ENCODE peak calls at places on chromosomes 1 and 21, in ten cellular contexts. One of them, this sample, is unnamed.

GRCh38 chr1:146034976-146035469 is 13.5 kb upstream of the HJV start:
- DNase-seq in endodermal cell: peak
- DNase-seq in T follicular helper cell: no peak
- DNase-seq in NCI-H748 treated with DMSO at 0.1 percent for 48 hours: peak
- DNase-seq in GM23248: peak
- DNase-seq in activated gamma-delta T cell treated with anti-CD3 and anti-CD28 coated beads, Interleukin-2, amount 50 U/mL, for 16 hours: no peak
- DNase-seq in occipital lobe: no peak
- DNase-seq in activated CD8-positive, alpha-beta memory T cell treated with anti-CD3 and anti-CD28 coated beads for 1 hour: no peak
- DNase-seq in stimulated activated CD8-positive, alpha-beta memory T cell treated with anti-CD3 and anti-CD28 coated beads, Interleukin-4, amount 100 ng/mL, for 1 hour: no peak
- DNase-seq in NCI-H1694 treated with DMSO at 0.1 percent for 48 hours: no peak
- DNase-seq in this sample: no peak

GRCh38 chr1:201916649-201917249 is 28.1 kb downstream of the SHISA4 start:
- DNase-seq in endodermal cell: no peak
- DNase-seq in T follicular helper cell: no peak
- DNase-seq in NCI-H748 treated with DMSO at 0.1 percent for 48 hours: no peak
- DNase-seq in GM23248: peak
- DNase-seq in activated gamma-delta T cell treated with anti-CD3 and anti-CD28 coated beads, Interleukin-2, amount 50 U/mL, for 16 hours: no peak
- DNase-seq in occipital lobe: no peak
- DNase-seq in activated CD8-positive, alpha-beta memory T cell treated with anti-CD3 and anti-CD28 coated beads for 1 hour: no peak
- DNase-seq in stimulated activated CD8-positive, alpha-beta memory T cell treated with anti-CD3 and anti-CD28 coated beads, Interleukin-4, amount 100 ng/mL, for 1 hour: no peak
- DNase-seq in NCI-H1694 treated with DMSO at 0.1 percent for 48 hours: no peak
- DNase-seq in this sample: no peak

GRCh38 chr1:154219511-154219910 is 1.2 kb upstream of the UBAP2L start:
- DNase-seq in endodermal cell: no peak
- DNase-seq in T follicular helper cell: no peak
- DNase-seq in NCI-H748 treated with DMSO at 0.1 percent for 48 hours: no peak
- DNase-seq in GM23248: peak
- DNase-seq in activated gamma-delta T cell treated with anti-CD3 and anti-CD28 coated beads, Interleukin-2, amount 50 U/mL, for 16 hours: no peak
- DNase-seq in occipital lobe: no peak
- DNase-seq in activated CD8-positive, alpha-beta memory T cell treated with anti-CD3 and anti-CD28 coated beads for 1 hour: no peak
- DNase-seq in stimulated activated CD8-positive, alpha-beta memory T cell treated with anti-CD3 and anti-CD28 coated beads, Interleukin-4, amount 100 ng/mL, for 1 hour: no peak
- DNase-seq in NCI-H1694 treated with DMSO at 0.1 percent for 48 hours: peak
- DNase-seq in this sample: no peak

GRCh38 chr1:81234237-81234636 is 566.5 kb upstream of the ADGRL2 start:
- DNase-seq in endodermal cell: no peak
- DNase-seq in T follicular helper cell: no peak
- DNase-seq in NCI-H748 treated with DMSO at 0.1 percent for 48 hours: no peak
- DNase-seq in GM23248: no peak
- DNase-seq in activated gamma-delta T cell treated with anti-CD3 and anti-CD28 coated beads, Interleukin-2, amount 50 U/mL, for 16 hours: no peak
- DNase-seq in occipital lobe: no peak
- DNase-seq in activated CD8-positive, alpha-beta memory T cell treated with anti-CD3 and anti-CD28 coated beads for 1 hour: no peak
- DNase-seq in stimulated activated CD8-positive, alpha-beta memory T cell treated with anti-CD3 and anti-CD28 coated beads, Interleukin-4, amount 100 ng/mL, for 1 hour: no peak
- DNase-seq in NCI-H1694 treated with DMSO at 0.1 percent for 48 hours: no peak
- DNase-seq in this sample: no peak

GRCh38 chr1:24506706-24507422 is 4.2 kb downstream of the RCAN3 start:
- DNase-seq in endodermal cell: peak
- DNase-seq in T follicular helper cell: no peak
- DNase-seq in NCI-H748 treated with DMSO at 0.1 percent for 48 hours: no peak
- DNase-seq in GM23248: no peak
- DNase-seq in activated gamma-delta T cell treated with anti-CD3 and anti-CD28 coated beads, Interleukin-2, amount 50 U/mL, for 16 hours: no peak
- DNase-seq in occipital lobe: no peak
- DNase-seq in activated CD8-positive, alpha-beta memory T cell treated with anti-CD3 and anti-CD28 coated beads for 1 hour: no peak
- DNase-seq in stimulated activated CD8-positive, alpha-beta memory T cell treated with anti-CD3 and anti-CD28 coated beads, Interleukin-4, amount 100 ng/mL, for 1 hour: no peak
- DNase-seq in NCI-H1694 treated with DMSO at 0.1 percent for 48 hours: no peak
- DNase-seq in this sample: no peak

GRCh38 chr1:7434566-7434965 is 336.5 kb upstream of the VAMP3 start:
- DNase-seq in endodermal cell: no peak
- DNase-seq in T follicular helper cell: no peak
- DNase-seq in NCI-H748 treated with DMSO at 0.1 percent for 48 hours: no peak
- DNase-seq in GM23248: no peak
- DNase-seq in activated gamma-delta T cell treated with anti-CD3 and anti-CD28 coated beads, Interleukin-2, amount 50 U/mL, for 16 hours: no peak
- DNase-seq in occipital lobe: no peak
- DNase-seq in activated CD8-positive, alpha-beta memory T cell treated with anti-CD3 and anti-CD28 coated beads for 1 hour: no peak
- DNase-seq in stimulated activated CD8-positive, alpha-beta memory T cell treated with anti-CD3 and anti-CD28 coated beads, Interleukin-4, amount 100 ng/mL, for 1 hour: no peak
- DNase-seq in NCI-H1694 treated with DMSO at 0.1 percent for 48 hours: no peak
- DNase-seq in this sample: no peak

GRCh38 chr1:201385299-201385891 is 7.9 kb upstream of the TNNT2 start:
- DNase-seq in endodermal cell: peak
- DNase-seq in T follicular helper cell: peak
- DNase-seq in NCI-H748 treated with DMSO at 0.1 percent for 48 hours: peak
- DNase-seq in GM23248: peak
- DNase-seq in activated gamma-delta T cell treated with anti-CD3 and anti-CD28 coated beads, Interleukin-2, amount 50 U/mL, for 16 hours: no peak
- DNase-seq in occipital lobe: no peak
- DNase-seq in activated CD8-positive, alpha-beta memory T cell treated with anti-CD3 and anti-CD28 coated beads for 1 hour: peak
- DNase-seq in stimulated activated CD8-positive, alpha-beta memory T cell treated with anti-CD3 and anti-CD28 coated beads, Interleukin-4, amount 100 ng/mL, for 1 hour: no peak
- DNase-seq in NCI-H1694 treated with DMSO at 0.1 percent for 48 hours: peak
- DNase-seq in this sample: no peak

GRCh38 chr1:52268372-52268771 is 97.6 kb downstream of the CC2D1B start:
- DNase-seq in endodermal cell: peak
- DNase-seq in T follicular helper cell: no peak
- DNase-seq in NCI-H748 treated with DMSO at 0.1 percent for 48 hours: no peak
- DNase-seq in GM23248: peak
- DNase-seq in activated gamma-delta T cell treated with anti-CD3 and anti-CD28 coated beads, Interleukin-2, amount 50 U/mL, for 16 hours: no peak
- DNase-seq in occipital lobe: no peak
- DNase-seq in activated CD8-positive, alpha-beta memory T cell treated with anti-CD3 and anti-CD28 coated beads for 1 hour: no peak
- DNase-seq in stimulated activated CD8-positive, alpha-beta memory T cell treated with anti-CD3 and anti-CD28 coated beads, Interleukin-4, amount 100 ng/mL, for 1 hour: no peak
- DNase-seq in NCI-H1694 treated with DMSO at 0.1 percent for 48 hours: no peak
- DNase-seq in this sample: no peak

GRCh38 chr1:179090522-179090921 is 8.7 kb downstream of the TOR3A start:
- DNase-seq in endodermal cell: no peak
- DNase-seq in T follicular helper cell: no peak
- DNase-seq in NCI-H748 treated with DMSO at 0.1 percent for 48 hours: no peak
- DNase-seq in GM23248: peak
- DNase-seq in activated gamma-delta T cell treated with anti-CD3 and anti-CD28 coated beads, Interleukin-2, amount 50 U/mL, for 16 hours: no peak
- DNase-seq in occipital lobe: no peak
- DNase-seq in activated CD8-positive, alpha-beta memory T cell treated with anti-CD3 and anti-CD28 coated beads for 1 hour: no peak
- DNase-seq in stimulated activated CD8-positive, alpha-beta memory T cell treated with anti-CD3 and anti-CD28 coated beads, Interleukin-4, amount 100 ng/mL, for 1 hour: no peak
- DNase-seq in NCI-H1694 treated with DMSO at 0.1 percent for 48 hours: no peak
- DNase-seq in this sample: no peak

GRCh38 chr1:198156745-198157240 is at the start of gene NEK7:
- DNase-seq in endodermal cell: peak
- DNase-seq in T follicular helper cell: peak
- DNase-seq in NCI-H748 treated with DMSO at 0.1 percent for 48 hours: peak
- DNase-seq in GM23248: peak
- DNase-seq in activated gamma-delta T cell treated with anti-CD3 and anti-CD28 coated beads, Interleukin-2, amount 50 U/mL, for 16 hours: peak
- DNase-seq in occipital lobe: peak
- DNase-seq in activated CD8-positive, alpha-beta memory T cell treated with anti-CD3 and anti-CD28 coated beads for 1 hour: peak
- DNase-seq in stimulated activated CD8-positive, alpha-beta memory T cell treated with anti-CD3 and anti-CD28 coated beads, Interleukin-4, amount 100 ng/mL, for 1 hour: no peak
- DNase-seq in NCI-H1694 treated with DMSO at 0.1 percent for 48 hours: peak
- DNase-seq in this sample: no peak

GRCh38 chr1:100463809-100464424 is 74.0 kb upstream of the GPR88 start:
- DNase-seq in endodermal cell: peak
- DNase-seq in T follicular helper cell: no peak
- DNase-seq in NCI-H748 treated with DMSO at 0.1 percent for 48 hours: peak
- DNase-seq in GM23248: peak
- DNase-seq in activated gamma-delta T cell treated with anti-CD3 and anti-CD28 coated beads, Interleukin-2, amount 50 U/mL, for 16 hours: peak
- DNase-seq in occipital lobe: peak
- DNase-seq in activated CD8-positive, alpha-beta memory T cell treated with anti-CD3 and anti-CD28 coated beads for 1 hour: no peak
- DNase-seq in stimulated activated CD8-positive, alpha-beta memory T cell treated with anti-CD3 and anti-CD28 coated beads, Interleukin-4, amount 100 ng/mL, for 1 hour: no peak
- DNase-seq in NCI-H1694 treated with DMSO at 0.1 percent for 48 hours: peak
- DNase-seq in this sample: no peak

GRCh38 chr1:69862906-69863305 is 295.2 kb downstream of the LRRC7 start:
- DNase-seq in endodermal cell: no peak
- DNase-seq in T follicular helper cell: no peak
- DNase-seq in NCI-H748 treated with DMSO at 0.1 percent for 48 hours: no peak
- DNase-seq in GM23248: no peak
- DNase-seq in activated gamma-delta T cell treated with anti-CD3 and anti-CD28 coated beads, Interleukin-2, amount 50 U/mL, for 16 hours: no peak
- DNase-seq in occipital lobe: no peak
- DNase-seq in activated CD8-positive, alpha-beta memory T cell treated with anti-CD3 and anti-CD28 coated beads for 1 hour: no peak
- DNase-seq in stimulated activated CD8-positive, alpha-beta memory T cell treated with anti-CD3 and anti-CD28 coated beads, Interleukin-4, amount 100 ng/mL, for 1 hour: no peak
- DNase-seq in NCI-H1694 treated with DMSO at 0.1 percent for 48 hours: no peak
- DNase-seq in this sample: no peak

GRCh38 chr1:23215751-23216449 is 1.4 kb downstream of the HTR1D start:
- DNase-seq in endodermal cell: peak
- DNase-seq in T follicular helper cell: no peak
- DNase-seq in NCI-H748 treated with DMSO at 0.1 percent for 48 hours: no peak
- DNase-seq in GM23248: no peak
- DNase-seq in activated gamma-delta T cell treated with anti-CD3 and anti-CD28 coated beads, Interleukin-2, amount 50 U/mL, for 16 hours: no peak
- DNase-seq in occipital lobe: no peak
- DNase-seq in activated CD8-positive, alpha-beta memory T cell treated with anti-CD3 and anti-CD28 coated beads for 1 hour: no peak
- DNase-seq in stimulated activated CD8-positive, alpha-beta memory T cell treated with anti-CD3 and anti-CD28 coated beads, Interleukin-4, amount 100 ng/mL, for 1 hour: no peak
- DNase-seq in NCI-H1694 treated with DMSO at 0.1 percent for 48 hours: no peak
- DNase-seq in this sample: no peak

GRCh38 chr1:93681549-93682412 is at the start of gene BCAR3:
- DNase-seq in endodermal cell: peak
- DNase-seq in T follicular helper cell: no peak
- DNase-seq in NCI-H748 treated with DMSO at 0.1 percent for 48 hours: no peak
- DNase-seq in GM23248: peak
- DNase-seq in activated gamma-delta T cell treated with anti-CD3 and anti-CD28 coated beads, Interleukin-2, amount 50 U/mL, for 16 hours: no peak
- DNase-seq in occipital lobe: no peak
- DNase-seq in activated CD8-positive, alpha-beta memory T cell treated with anti-CD3 and anti-CD28 coated beads for 1 hour: no peak
- DNase-seq in stimulated activated CD8-positive, alpha-beta memory T cell treated with anti-CD3 and anti-CD28 coated beads, Interleukin-4, amount 100 ng/mL, for 1 hour: no peak
- DNase-seq in NCI-H1694 treated with DMSO at 0.1 percent for 48 hours: no peak
- DNase-seq in this sample: no peak

GRCh38 chr1:201419241-201419640 is 2.3 kb downstream of the TNNI1 start:
- DNase-seq in endodermal cell: no peak
- DNase-seq in T follicular helper cell: no peak
- DNase-seq in NCI-H748 treated with DMSO at 0.1 percent for 48 hours: no peak
- DNase-seq in GM23248: no peak
- DNase-seq in activated gamma-delta T cell treated with anti-CD3 and anti-CD28 coated beads, Interleukin-2, amount 50 U/mL, for 16 hours: no peak
- DNase-seq in occipital lobe: no peak
- DNase-seq in activated CD8-positive, alpha-beta memory T cell treated with anti-CD3 and anti-CD28 coated beads for 1 hour: no peak
- DNase-seq in stimulated activated CD8-positive, alpha-beta memory T cell treated with anti-CD3 and anti-CD28 coated beads, Interleukin-4, amount 100 ng/mL, for 1 hour: no peak
- DNase-seq in NCI-H1694 treated with DMSO at 0.1 percent for 48 hours: no peak
- DNase-seq in this sample: no peak

GRCh38 chr1:41493117-41493536 is 8.6 kb upstream of the EDN2 start:
- DNase-seq in endodermal cell: no peak
- DNase-seq in T follicular helper cell: no peak
- DNase-seq in NCI-H748 treated with DMSO at 0.1 percent for 48 hours: no peak
- DNase-seq in GM23248: peak
- DNase-seq in activated gamma-delta T cell treated with anti-CD3 and anti-CD28 coated beads, Interleukin-2, amount 50 U/mL, for 16 hours: no peak
- DNase-seq in occipital lobe: no peak
- DNase-seq in activated CD8-positive, alpha-beta memory T cell treated with anti-CD3 and anti-CD28 coated beads for 1 hour: no peak
- DNase-seq in stimulated activated CD8-positive, alpha-beta memory T cell treated with anti-CD3 and anti-CD28 coated beads, Interleukin-4, amount 100 ng/mL, for 1 hour: no peak
- DNase-seq in NCI-H1694 treated with DMSO at 0.1 percent for 48 hours: no peak
- DNase-seq in this sample: no peak

GRCh38 chr1:6690186-6690585 is 11.4 kb downstream of the DNAJC11 start:
- DNase-seq in endodermal cell: no peak
- DNase-seq in T follicular helper cell: no peak
- DNase-seq in NCI-H748 treated with DMSO at 0.1 percent for 48 hours: no peak
- DNase-seq in GM23248: no peak
- DNase-seq in activated gamma-delta T cell treated with anti-CD3 and anti-CD28 coated beads, Interleukin-2, amount 50 U/mL, for 16 hours: no peak
- DNase-seq in occipital lobe: no peak
- DNase-seq in activated CD8-positive, alpha-beta memory T cell treated with anti-CD3 and anti-CD28 coated beads for 1 hour: no peak
- DNase-seq in stimulated activated CD8-positive, alpha-beta memory T cell treated with anti-CD3 and anti-CD28 coated beads, Interleukin-4, amount 100 ng/mL, for 1 hour: no peak
- DNase-seq in NCI-H1694 treated with DMSO at 0.1 percent for 48 hours: no peak
- DNase-seq in this sample: no peak

GRCh38 chr21:30315701-30316100 is 4.4 kb downstream of the KRTAP26-1 start:
- DNase-seq in endodermal cell: no peak
- DNase-seq in T follicular helper cell: no peak
- DNase-seq in NCI-H748 treated with DMSO at 0.1 percent for 48 hours: no peak
- DNase-seq in GM23248: no peak
- DNase-seq in activated gamma-delta T cell treated with anti-CD3 and anti-CD28 coated beads, Interleukin-2, amount 50 U/mL, for 16 hours: no peak
- DNase-seq in occipital lobe: no peak
- DNase-seq in activated CD8-positive, alpha-beta memory T cell treated with anti-CD3 and anti-CD28 coated beads for 1 hour: no peak
- DNase-seq in stimulated activated CD8-positive, alpha-beta memory T cell treated with anti-CD3 and anti-CD28 coated beads, Interleukin-4, amount 100 ng/mL, for 1 hour: no peak
- DNase-seq in NCI-H1694 treated with DMSO at 0.1 percent for 48 hours: no peak
- DNase-seq in this sample: no peak

GRCh38 chr1:167099851-167100250 is 6.0 kb downstream of the STYXL2 start:
- DNase-seq in endodermal cell: peak
- DNase-seq in T follicular helper cell: no peak
- DNase-seq in NCI-H748 treated with DMSO at 0.1 percent for 48 hours: no peak
- DNase-seq in GM23248: no peak
- DNase-seq in activated gamma-delta T cell treated with anti-CD3 and anti-CD28 coated beads, Interleukin-2, amount 50 U/mL, for 16 hours: no peak
- DNase-seq in occipital lobe: no peak
- DNase-seq in activated CD8-positive, alpha-beta memory T cell treated with anti-CD3 and anti-CD28 coated beads for 1 hour: no peak
- DNase-seq in stimulated activated CD8-positive, alpha-beta memory T cell treated with anti-CD3 and anti-CD28 coated beads, Interleukin-4, amount 100 ng/mL, for 1 hour: no peak
- DNase-seq in NCI-H1694 treated with DMSO at 0.1 percent for 48 hours: no peak
- DNase-seq in this sample: no peak

GRCh38 chr1:65979145-65979544 is 186.4 kb downstream of the PDE4B start:
- DNase-seq in endodermal cell: no peak
- DNase-seq in T follicular helper cell: no peak
- DNase-seq in NCI-H748 treated with DMSO at 0.1 percent for 48 hours: no peak
- DNase-seq in GM23248: peak
- DNase-seq in activated gamma-delta T cell treated with anti-CD3 and anti-CD28 coated beads, Interleukin-2, amount 50 U/mL, for 16 hours: no peak
- DNase-seq in occipital lobe: peak
- DNase-seq in activated CD8-positive, alpha-beta memory T cell treated with anti-CD3 and anti-CD28 coated beads for 1 hour: no peak
- DNase-seq in stimulated activated CD8-positive, alpha-beta memory T cell treated with anti-CD3 and anti-CD28 coated beads, Interleukin-4, amount 100 ng/mL, for 1 hour: no peak
- DNase-seq in NCI-H1694 treated with DMSO at 0.1 percent for 48 hours: no peak
- DNase-seq in this sample: no peak

GRCh38 chr1:204408074-204408507 is 3.5 kb downstream of the PPP1R15B start:
- DNase-seq in endodermal cell: no peak
- DNase-seq in T follicular helper cell: peak
- DNase-seq in NCI-H748 treated with DMSO at 0.1 percent for 48 hours: no peak
- DNase-seq in GM23248: peak
- DNase-seq in activated gamma-delta T cell treated with anti-CD3 and anti-CD28 coated beads, Interleukin-2, amount 50 U/mL, for 16 hours: no peak
- DNase-seq in occipital lobe: no peak
- DNase-seq in activated CD8-positive, alpha-beta memory T cell treated with anti-CD3 and anti-CD28 coated beads for 1 hour: no peak
- DNase-seq in stimulated activated CD8-positive, alpha-beta memory T cell treated with anti-CD3 and anti-CD28 coated beads, Interleukin-4, amount 100 ng/mL, for 1 hour: no peak
- DNase-seq in NCI-H1694 treated with DMSO at 0.1 percent for 48 hours: no peak
- DNase-seq in this sample: no peak

GRCh38 chr1:53637726-53638640 is 101.0 kb downstream of the GLIS1 start:
- DNase-seq in endodermal cell: peak
- DNase-seq in T follicular helper cell: no peak
- DNase-seq in NCI-H748 treated with DMSO at 0.1 percent for 48 hours: no peak
- DNase-seq in GM23248: no peak
- DNase-seq in activated gamma-delta T cell treated with anti-CD3 and anti-CD28 coated beads, Interleukin-2, amount 50 U/mL, for 16 hours: no peak
- DNase-seq in occipital lobe: no peak
- DNase-seq in activated CD8-positive, alpha-beta memory T cell treated with anti-CD3 and anti-CD28 coated beads for 1 hour: no peak
- DNase-seq in stimulated activated CD8-positive, alpha-beta memory T cell treated with anti-CD3 and anti-CD28 coated beads, Interleukin-4, amount 100 ng/mL, for 1 hour: no peak
- DNase-seq in NCI-H1694 treated with DMSO at 0.1 percent for 48 hours: no peak
- DNase-seq in this sample: no peak

GRCh38 chr1:32142446-32143301 is 34.8 kb downstream of the KPNA6 start:
- DNase-seq in endodermal cell: no peak
- DNase-seq in T follicular helper cell: no peak
- DNase-seq in NCI-H748 treated with DMSO at 0.1 percent for 48 hours: no peak
- DNase-seq in GM23248: peak
- DNase-seq in activated gamma-delta T cell treated with anti-CD3 and anti-CD28 coated beads, Interleukin-2, amount 50 U/mL, for 16 hours: no peak
- DNase-seq in occipital lobe: no peak
- DNase-seq in activated CD8-positive, alpha-beta memory T cell treated with anti-CD3 and anti-CD28 coated beads for 1 hour: no peak
- DNase-seq in stimulated activated CD8-positive, alpha-beta memory T cell treated with anti-CD3 and anti-CD28 coated beads, Interleukin-4, amount 100 ng/mL, for 1 hour: no peak
- DNase-seq in NCI-H1694 treated with DMSO at 0.1 percent for 48 hours: no peak
- DNase-seq in this sample: no peak

GRCh38 chr1:236534164-236534651 is 10.4 kb downstream of the LGALS8 start:
- DNase-seq in endodermal cell: no peak
- DNase-seq in T follicular helper cell: no peak
- DNase-seq in NCI-H748 treated with DMSO at 0.1 percent for 48 hours: no peak
- DNase-seq in GM23248: peak
- DNase-seq in activated gamma-delta T cell treated with anti-CD3 and anti-CD28 coated beads, Interleukin-2, amount 50 U/mL, for 16 hours: no peak
- DNase-seq in occipital lobe: no peak
- DNase-seq in activated CD8-positive, alpha-beta memory T cell treated with anti-CD3 and anti-CD28 coated beads for 1 hour: no peak
- DNase-seq in stimulated activated CD8-positive, alpha-beta memory T cell treated with anti-CD3 and anti-CD28 coated beads, Interleukin-4, amount 100 ng/mL, for 1 hour: no peak
- DNase-seq in NCI-H1694 treated with DMSO at 0.1 percent for 48 hours: no peak
- DNase-seq in this sample: no peak

GRCh38 chr21:30257773-30258172 is 25.0 kb downstream of the KRTAP24-1 start:
- DNase-seq in endodermal cell: peak
- DNase-seq in T follicular helper cell: no peak
- DNase-seq in NCI-H748 treated with DMSO at 0.1 percent for 48 hours: no peak
- DNase-seq in GM23248: peak
- DNase-seq in activated gamma-delta T cell treated with anti-CD3 and anti-CD28 coated beads, Interleukin-2, amount 50 U/mL, for 16 hours: no peak
- DNase-seq in occipital lobe: no peak
- DNase-seq in activated CD8-positive, alpha-beta memory T cell treated with anti-CD3 and anti-CD28 coated beads for 1 hour: no peak
- DNase-seq in stimulated activated CD8-positive, alpha-beta memory T cell treated with anti-CD3 and anti-CD28 coated beads, Interleukin-4, amount 100 ng/mL, for 1 hour: no peak
- DNase-seq in NCI-H1694 treated with DMSO at 0.1 percent for 48 hours: no peak
- DNase-seq in this sample: no peak

GRCh38 chr21:13937236-13937635 is 273.5 kb downstream of the LIPI start:
- DNase-seq in endodermal cell: no peak
- DNase-seq in T follicular helper cell: no peak
- DNase-seq in NCI-H748 treated with DMSO at 0.1 percent for 48 hours: no peak
- DNase-seq in GM23248: no peak
- DNase-seq in activated gamma-delta T cell treated with anti-CD3 and anti-CD28 coated beads, Interleukin-2, amount 50 U/mL, for 16 hours: no peak
- DNase-seq in occipital lobe: no peak
- DNase-seq in activated CD8-positive, alpha-beta memory T cell treated with anti-CD3 and anti-CD28 coated beads for 1 hour: no peak
- DNase-seq in stimulated activated CD8-positive, alpha-beta memory T cell treated with anti-CD3 and anti-CD28 coated beads, Interleukin-4, amount 100 ng/mL, for 1 hour: no peak
- DNase-seq in NCI-H1694 treated with DMSO at 0.1 percent for 48 hours: no peak
- DNase-seq in this sample: no peak

This sample was measured in stimulated activated CD4-positive, alpha-beta T cell treated with anti-CD3 and anti-CD28 coated beads, Interleukin-1b, Interleukin-23, amount 100 ng/mL, for 1 hour.